ENCODE peak calls at places on chromosomes 12 and 14, in seven cellular contexts. One of them, this sample, is unnamed.

GRCh38 chr14:74048291-74048690 is 29.1 kb downstream of the BBOF1 start:
- DNase-seq in testis: no peak
- DNase-seq in activated CD4-positive, alpha-beta T cell treated with anti-CD3 and anti-CD28 coated beads for 48 hours: no peak
- DNase-seq in Caco-2: peak
- DNase-seq in GM19239: no peak
- DNase-seq in dermis microvascular lymphatic vessel endothelial cell: no peak
- DNase-seq in astrocyte of the spinal cord: peak
- DNase-seq in this sample: peak

GRCh38 chr14:31752867-31753661 is 191.9 kb downstream of the NUBPL start:
- DNase-seq in testis: no peak
- DNase-seq in astrocyte of the spinal cord: no peak
- DNase-seq in GM19239: no peak
- DNase-seq in dermis microvascular lymphatic vessel endothelial cell: no peak
- DNase-seq in Caco-2: no peak
- DNase-seq in activated CD4-positive, alpha-beta T cell treated with anti-CD3 and anti-CD28 coated beads for 48 hours: no peak
- DNase-seq in this sample: no peak

GRCh38 chr12:39626033-39626814 is 6.6 kb upstream of the ABCD2 start:
- DNase-seq in dermis microvascular lymphatic vessel endothelial cell: no peak
- DNase-seq in testis: peak
- DNase-seq in activated CD4-positive, alpha-beta T cell treated with anti-CD3 and anti-CD28 coated beads for 48 hours: no peak
- DNase-seq in GM19239: no peak
- DNase-seq in Caco-2: no peak
- DNase-seq in astrocyte of the spinal cord: no peak
- DNase-seq in this sample: no peak

GRCh38 chr12:119642986-119643385 is 24.9 kb upstream of the PRKAB1 start:
- DNase-seq in testis: peak
- DNase-seq in activated CD4-positive, alpha-beta T cell treated with anti-CD3 and anti-CD28 coated beads for 48 hours: peak
- DNase-seq in astrocyte of the spinal cord: no peak
- DNase-seq in GM19239: no peak
- DNase-seq in Caco-2: no peak
- DNase-seq in dermis microvascular lymphatic vessel endothelial cell: no peak
- DNase-seq in this sample: no peak

GRCh38 chr14:99579903-99580570 is 24.0 kb downstream of the CCDC85C start:
- DNase-seq in Caco-2: peak
- DNase-seq in GM19239: no peak
- DNase-seq in dermis microvascular lymphatic vessel endothelial cell: no peak
- DNase-seq in testis: no peak
- DNase-seq in astrocyte of the spinal cord: peak
- DNase-seq in activated CD4-positive, alpha-beta T cell treated with anti-CD3 and anti-CD28 coated beads for 48 hours: no peak
- DNase-seq in this sample: no peak

GRCh38 chr14:22597265-22597664 is 835 bp upstream of the ABHD4 start:
- DNase-seq in activated CD4-positive, alpha-beta T cell treated with anti-CD3 and anti-CD28 coated beads for 48 hours: no peak
- DNase-seq in Caco-2: no peak
- DNase-seq in testis: no peak
- DNase-seq in GM19239: no peak
- DNase-seq in dermis microvascular lymphatic vessel endothelial cell: no peak
- DNase-seq in astrocyte of the spinal cord: no peak
- DNase-seq in this sample: no peak

GRCh38 chr14:81341405-81342180 is 58.5 kb downstream of the STON2 start:
- DNase-seq in Caco-2: no peak
- DNase-seq in GM19239: no peak
- DNase-seq in activated CD4-positive, alpha-beta T cell treated with anti-CD3 and anti-CD28 coated beads for 48 hours: no peak
- DNase-seq in testis: no peak
- DNase-seq in astrocyte of the spinal cord: no peak
- DNase-seq in dermis microvascular lymphatic vessel endothelial cell: no peak
- DNase-seq in this sample: no peak

GRCh38 chr14:81125536-81125935 is 95.2 kb downstream of the GTF2A1 start:
- DNase-seq in testis: no peak
- DNase-seq in astrocyte of the spinal cord: no peak
- DNase-seq in GM19239: no peak
- DNase-seq in Caco-2: no peak
- DNase-seq in activated CD4-positive, alpha-beta T cell treated with anti-CD3 and anti-CD28 coated beads for 48 hours: no peak
- DNase-seq in dermis microvascular lymphatic vessel endothelial cell: no peak
- DNase-seq in this sample: no peak

GRCh38 chr12:84329933-84330332 is 582.7 kb downstream of the SLC6A15 start:
- DNase-seq in activated CD4-positive, alpha-beta T cell treated with anti-CD3 and anti-CD28 coated beads for 48 hours: no peak
- DNase-seq in dermis microvascular lymphatic vessel endothelial cell: no peak
- DNase-seq in astrocyte of the spinal cord: no peak
- DNase-seq in GM19239: no peak
- DNase-seq in Caco-2: no peak
- DNase-seq in testis: no peak
- DNase-seq in this sample: no peak

GRCh38 chr14:75295061-75295461 is 16.4 kb downstream of the FOS start:
- DNase-seq in Caco-2: peak
- DNase-seq in GM19239: no peak
- DNase-seq in activated CD4-positive, alpha-beta T cell treated with anti-CD3 and anti-CD28 coated beads for 48 hours: peak
- DNase-seq in testis: peak
- DNase-seq in dermis microvascular lymphatic vessel endothelial cell: no peak
- DNase-seq in astrocyte of the spinal cord: peak
- DNase-seq in this sample: no peak

GRCh38 chr12:52585951-52586350 is 12.3 kb upstream of the KRT74 start:
- DNase-seq in dermis microvascular lymphatic vessel endothelial cell: no peak
- DNase-seq in Caco-2: no peak
- DNase-seq in activated CD4-positive, alpha-beta T cell treated with anti-CD3 and anti-CD28 coated beads for 48 hours: peak
- DNase-seq in astrocyte of the spinal cord: no peak
- DNase-seq in testis: no peak
- DNase-seq in GM19239: no peak
- DNase-seq in this sample: no peak

GRCh38 chr12:111066744-111067437 is 146.5 kb upstream of the MYL2 start:
- DNase-seq in testis: peak
- DNase-seq in activated CD4-positive, alpha-beta T cell treated with anti-CD3 and anti-CD28 coated beads for 48 hours: no peak
- DNase-seq in Caco-2: peak
- DNase-seq in astrocyte of the spinal cord: no peak
- DNase-seq in GM19239: no peak
- DNase-seq in dermis microvascular lymphatic vessel endothelial cell: no peak
- DNase-seq in this sample: no peak

This sample was measured in osteocyte.